ENCODE peak calls at places on chromosomes 1 and 21, in nine cellular contexts. R, Q, A, Y, U, G, N, I and C are unnamed samples. For H3K9me3, the result is how much of the 10 kb centered on the place peaks cover.

GRCh38 chr1:111628153-111628552 is 8.6 kb downstream of the RAP1A start:
- DNase-seq in I (no peak), Q (no peak), R (no peak), U (no peak), N (no peak), A (no peak), Y (no peak), G (no peak), C (no peak)

GRCh38 chr1:198168180-198168579 is 11.4 kb downstream of the NEK7 start:
- DNase-seq in A (no peak), G (no peak), R (no peak), Q (no peak), N (no peak), U (no peak), Y (no peak), I (no peak), C (no peak)

GRCh38 chr21:46021978-46022544 is 40.5 kb downstream of the COL6A1 start:
- DNase-seq in G (no peak), I (no peak), Q (no peak), A (peak), U (no peak), N (no peak), Y (no peak), R (no peak), C (no peak)

GRCh38 chr21:23936224-23936623 is 1671.1 kb downstream of the MRPL39 start:
- DNase-seq in Y (no peak), R (peak), A (no peak), N (peak), Q (no peak), U (peak), I (no peak), G (no peak), C (no peak)

GRCh38 chr1:8017495-8018310 is 8.4 kb downstream of the ERRFI1 start:
- DNase-seq in U (peak), A (no peak), I (no peak), Y (no peak), Q (no peak), G (no peak), N (peak), R (no peak), C (no peak)

GRCh38 chr21:25402134-25402957 is 204.9 kb downstream of the MRPL39 start:
- DNase-seq in G (no peak), R (no peak), Y (no peak), U (no peak), A (no peak), Q (no peak), I (no peak), N (no peak), C (no peak)

GRCh38 chr21:46098303-46099141 is 610 bp downstream of the COL6A2 start:
- DNase-seq in A (peak), N (peak), U (peak), Y (no peak), G (peak), R (peak), Q (peak), I (peak), C (peak)

GRCh38 chr1:117710710-117711109 is 104.9 kb downstream of the TENT5C start:
- DNase-seq in R (no peak), Q (no peak), A (no peak), I (no peak), U (peak), Y (no peak), G (no peak), N (no peak), C (no peak)

GRCh38 chr1:91569411-91570104 is 68.9 kb downstream of the CDC7 start:
- DNase-seq in Y (no peak), G (peak), A (peak), Q (peak), N (peak), U (no peak), R (peak), I (peak), C (no peak)

GRCh38 chr1:232837085-232837484 is 31.9 kb downstream of the MAP10 start:
- DNase-seq in I (no peak), G (no peak), U (no peak), Y (no peak), N (no peak), R (no peak), A (no peak), Q (no peak), C (no peak)

GRCh38 chr1:43605761-43606160 is 44.2 kb upstream of the KDM4A start:
- DNase-seq in U (no peak), Y (no peak), G (no peak), Q (no peak), I (no peak), R (no peak), N (no peak), A (no peak), C (no peak)

GRCh38 chr1:230123280-230124186 is 56.5 kb downstream of the GALNT2 start:
- DNase-seq in I (no peak), Q (no peak), U (no peak), R (no peak), G (no peak), Y (peak), A (no peak), N (no peak), C (no peak)

GRCh38 chr1:26122988-26123973 is 11.7 kb downstream of the PDIK1L start:
- DNase-seq in Y (no peak), G (no peak), R (no peak), A (no peak), N (no peak), U (no peak), I (no peak), Q (no peak), C (no peak)

GRCh38 chr21:37915516-37915915 is 741 bp downstream of the KCNJ6 start:
- DNase-seq in Y (no peak), A (no peak), Q (no peak), I (no peak), N (peak), U (peak), G (no peak), R (no peak), C (no peak)

GRCh38 chr1:225942574-225942973 is 1.6 kb upstream of the LEFTY2 start:
- DNase-seq in Y (peak), G (no peak), U (no peak), A (peak), Q (no peak), R (no peak), N (no peak), I (no peak), C (no peak)

GRCh38 chr1:99749948-99750347 is 16.5 kb downstream of the FRRS1 start:
- DNase-seq in N (no peak), R (no peak), A (no peak), G (no peak), U (no peak), Q (no peak), Y (peak), I (no peak), C (no peak)

GRCh38 chr1:158095737-158096335 is 84.9 kb upstream of the CD1D start:
- DNase-seq in Q (no peak), R (no peak), I (no peak), N (peak), A (no peak), U (peak), G (no peak), Y (no peak), C (no peak)

GRCh38 chr1:234975122-234975940 is 153.3 kb downstream of the TOMM20 start:
- DNase-seq in G (no peak), A (no peak), U (no peak), Q (no peak), I (no peak), R (no peak), Y (no peak), N (no peak), C (no peak)

GRCh38 chr1:168365719-168366474 is 85.2 kb downstream of the TBX19 start:
- DNase-seq in N (peak), A (no peak), Q (no peak), U (peak), R (no peak), G (no peak), I (no peak), Y (no peak), C (no peak)

GRCh38 chr21:23593582-23593981 is 2013.7 kb downstream of the MRPL39 start:
- DNase-seq in I (no peak), Q (no peak), A (no peak), R (no peak), N (no peak), U (no peak), Y (no peak), G (no peak), C (no peak)

GRCh38 chr1:228243093-228243492 is 35.2 kb downstream of the OBSCN start:
- DNase-seq in Q (no peak), A (no peak), Y (no peak), I (no peak), G (no peak), R (no peak), U (no peak), N (no peak), C (no peak)
- H3K9me3 ChIP-seq in Q (under half), A (under half), Y (under half), I (under half), G (under half), R (under half), U (under half), N (under half), C (under half)

DNA sequence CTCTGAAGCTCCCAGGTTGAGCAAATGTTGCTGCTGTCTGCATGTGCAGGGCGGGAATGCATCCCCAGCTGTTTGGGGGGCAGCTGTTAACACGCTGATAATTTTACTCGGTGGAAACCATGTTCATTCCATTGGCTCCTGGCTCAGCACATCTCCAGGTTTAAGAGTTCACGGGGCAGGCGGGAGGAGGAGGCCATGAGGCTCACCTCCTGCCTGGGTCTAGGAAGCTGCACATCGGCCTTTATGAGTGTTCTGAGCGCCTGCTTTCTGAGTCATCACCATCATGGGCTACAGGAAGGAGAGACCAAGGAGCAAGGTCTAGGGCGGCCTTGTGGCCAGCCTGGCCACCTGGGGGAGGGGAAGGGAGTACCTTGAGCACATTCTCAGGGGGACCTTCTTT is 29.7 kb downstream of the AJAP1 start:
- DNase-seq in Q (no peak), U (no peak), A (no peak), N (no peak), I (no peak), G (no peak), R (no peak), Y (no peak), C (no peak)
- H3K9me3 ChIP-seq in Q (under half), U (under half), A (under half), N (under half), I (under half), G (under half), R (under half), Y (under half), C (under half)

DNA sequence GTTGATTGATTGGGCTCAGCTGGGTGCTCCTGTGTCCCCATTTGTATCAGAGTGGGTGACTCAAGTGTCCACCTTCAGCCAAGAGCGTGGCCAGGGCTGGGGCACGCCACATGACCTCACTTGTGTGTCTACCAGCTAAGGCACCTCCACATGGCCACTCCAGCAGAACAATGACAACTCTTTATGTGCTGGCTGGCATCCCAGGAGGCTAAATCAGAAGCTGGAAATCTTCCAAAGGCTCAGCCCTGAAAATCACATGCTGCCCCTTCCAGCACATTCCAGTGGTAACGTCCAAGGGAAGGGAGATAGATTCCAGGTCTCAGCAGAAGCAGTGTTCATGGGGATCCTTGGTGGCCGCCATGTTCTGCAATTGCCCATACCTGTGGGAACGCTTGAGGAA is 585.5 kb downstream of the AJAP1 start:
- DNase-seq in Q (no peak), G (no peak), Y (no peak), U (no peak), R (no peak), I (no peak), A (no peak), N (no peak), C (no peak)
- H3K9me3 ChIP-seq in Q (under half), G (under half), Y (under half), U (under half), R (under half), I (under half), A (under half), N (under half), C (under half)

GRCh38 chr1:241269116-241269515 is 87.9 kb downstream of the RGS7 start:
- DNase-seq in I (no peak), R (no peak), Q (no peak), G (no peak), U (peak), N (peak), A (no peak), Y (no peak), C (no peak)

GRCh38 chr1:241270016-241270415 is 87.0 kb downstream of the RGS7 start:
- DNase-seq in Q (no peak), A (no peak), N (no peak), G (no peak), R (no peak), Y (no peak), I (no peak), U (no peak), C (no peak)

GRCh38 chr1:241265428-241265827 is 91.6 kb downstream of the RGS7 start:
- DNase-seq in Q (no peak), G (no peak), N (no peak), I (no peak), A (no peak), U (no peak), Y (no peak), R (no peak), C (no peak)

GRCh38 chr1:241271427-241271826 is 85.6 kb downstream of the RGS7 start:
- DNase-seq in Y (no peak), R (no peak), U (no peak), Q (no peak), N (no peak), I (no peak), G (no peak), A (no peak), C (no peak)

GRCh38 chr1:241266121-241266520 is 90.9 kb downstream of the RGS7 start:
- DNase-seq in R (no peak), I (no peak), Y (no peak), Q (no peak), U (no peak), N (no peak), G (no peak), A (no peak), C (no peak)
- H3K9me3 ChIP-seq in R (under half), I (under half), Y (under half), Q (under half), U (under half), N (under half), G (under half), A (under half), C (under half)